ENCODE peak calls at places on chromosomes 4 and X, in five cellular contexts. One of them, this sample, is unnamed.

GRCh38 chr4:67465032-67465762 is 80.1 kb downstream of the CENPC start:
- DNase-seq in CMK: no peak
- DNase-seq in NCI-H1092 treated with DMSO at 0.1 percent for 48 hours: no peak
- DNase-seq in HT1080: peak
- DNase-seq in glomerular endothelial cell: no peak
- DNase-seq in this sample: no peak

GRCh38 chr4:158016511-158016910 is 156.3 kb downstream of the GASK1B start:
- DNase-seq in CMK: no peak
- DNase-seq in NCI-H1092 treated with DMSO at 0.1 percent for 48 hours: no peak
- DNase-seq in HT1080: peak
- DNase-seq in glomerular endothelial cell: no peak
- DNase-seq in this sample: peak

GRCh38 chr4:127214936-127215335 is 417.8 kb upstream of the INTU start:
- DNase-seq in CMK: no peak
- DNase-seq in NCI-H1092 treated with DMSO at 0.1 percent for 48 hours: no peak
- DNase-seq in HT1080: no peak
- DNase-seq in glomerular endothelial cell: no peak
- DNase-seq in this sample: no peak

GRCh38 chr4:110475881-110476818 is at the start of gene ENPEP:
- DNase-seq in CMK: no peak
- DNase-seq in NCI-H1092 treated with DMSO at 0.1 percent for 48 hours: no peak
- DNase-seq in HT1080: no peak
- DNase-seq in glomerular endothelial cell: no peak
- DNase-seq in this sample: no peak

GRCh38 chrX:130028196-130028595 is 45.8 kb downstream of the BCORL1 start:
- DNase-seq in CMK: peak
- DNase-seq in NCI-H1092 treated with DMSO at 0.1 percent for 48 hours: no peak
- DNase-seq in HT1080: no peak
- DNase-seq in glomerular endothelial cell: no peak
- DNase-seq in this sample: peak

GRCh38 chrX:42484233-42484632 is 293.7 kb downstream of the PPP1R2C start:
- DNase-seq in CMK: no peak
- DNase-seq in NCI-H1092 treated with DMSO at 0.1 percent for 48 hours: no peak
- DNase-seq in HT1080: no peak
- DNase-seq in glomerular endothelial cell: no peak
- DNase-seq in this sample: no peak

GRCh38 chr4:103778221-103778620 is 58.4 kb upstream of the TACR3 start:
- DNase-seq in CMK: no peak
- DNase-seq in NCI-H1092 treated with DMSO at 0.1 percent for 48 hours: no peak
- DNase-seq in HT1080: no peak
- DNase-seq in glomerular endothelial cell: no peak
- DNase-seq in this sample: no peak

GRCh38 chr4:89640620-89641366 is 196.2 kb downstream of the SNCA start:
- DNase-seq in CMK: no peak
- DNase-seq in NCI-H1092 treated with DMSO at 0.1 percent for 48 hours: no peak
- DNase-seq in HT1080: no peak
- DNase-seq in glomerular endothelial cell: no peak
- DNase-seq in this sample: no peak

GRCh38 chrX:134520860-134521390 is 61.0 kb downstream of the HPRT1 start:
- DNase-seq in CMK: no peak
- DNase-seq in NCI-H1092 treated with DMSO at 0.1 percent for 48 hours: peak
- DNase-seq in HT1080: peak
- DNase-seq in glomerular endothelial cell: no peak
- DNase-seq in this sample: peak

GRCh38 chr4:42627887-42628646 is 28.8 kb downstream of the ATP8A1 start:
- DNase-seq in CMK: no peak
- DNase-seq in NCI-H1092 treated with DMSO at 0.1 percent for 48 hours: peak
- DNase-seq in HT1080: no peak
- DNase-seq in glomerular endothelial cell: no peak
- DNase-seq in this sample: no peak

GRCh38 chrX:110440016-110440805 is 81.6 kb downstream of the RTL9 start:
- DNase-seq in CMK: no peak
- DNase-seq in NCI-H1092 treated with DMSO at 0.1 percent for 48 hours: no peak
- DNase-seq in HT1080: no peak
- DNase-seq in glomerular endothelial cell: no peak
- DNase-seq in this sample: no peak

GRCh38 chrX:150975655-150976390 is 7.3 kb upstream of the HMGB3 start:
- DNase-seq in CMK: no peak
- DNase-seq in NCI-H1092 treated with DMSO at 0.1 percent for 48 hours: no peak
- DNase-seq in HT1080: no peak
- DNase-seq in glomerular endothelial cell: no peak
- DNase-seq in this sample: no peak

GRCh38 chrX:154348114-154348531 is 26.3 kb downstream of the FLNA start:
- DNase-seq in CMK: no peak
- DNase-seq in NCI-H1092 treated with DMSO at 0.1 percent for 48 hours: no peak
- DNase-seq in HT1080: peak
- DNase-seq in glomerular endothelial cell: no peak
- DNase-seq in this sample: no peak

GRCh38 chr4:15130441-15130840 is 128.2 kb downstream of the CPEB2 start:
- DNase-seq in CMK: no peak
- DNase-seq in NCI-H1092 treated with DMSO at 0.1 percent for 48 hours: no peak
- DNase-seq in HT1080: peak
- DNase-seq in glomerular endothelial cell: no peak
- DNase-seq in this sample: peak

GRCh38 chr4:11724731-11725130 is 296.0 kb upstream of the HS3ST1 start:
- DNase-seq in CMK: no peak
- DNase-seq in NCI-H1092 treated with DMSO at 0.1 percent for 48 hours: no peak
- DNase-seq in HT1080: peak
- DNase-seq in glomerular endothelial cell: no peak
- DNase-seq in this sample: no peak

GRCh38 chr4:9812530-9813340 is 31.3 kb downstream of the DRD5 start:
- DNase-seq in CMK: no peak
- DNase-seq in NCI-H1092 treated with DMSO at 0.1 percent for 48 hours: no peak
- DNase-seq in HT1080: no peak
- DNase-seq in glomerular endothelial cell: no peak
- DNase-seq in this sample: no peak

GRCh38 chrX:136146614-136147319 is 566 bp upstream of the FHL1 start:
- DNase-seq in CMK: no peak
- DNase-seq in NCI-H1092 treated with DMSO at 0.1 percent for 48 hours: no peak
- DNase-seq in HT1080: no peak
- DNase-seq in glomerular endothelial cell: no peak
- DNase-seq in this sample: no peak

GRCh38 chrX:6732101-6732500 is 197.2 kb upstream of the VCX3A start:
- DNase-seq in CMK: no peak
- DNase-seq in NCI-H1092 treated with DMSO at 0.1 percent for 48 hours: no peak
- DNase-seq in HT1080: no peak
- DNase-seq in glomerular endothelial cell: no peak
- DNase-seq in this sample: no peak

GRCh38 chr4:180840142-180840541 is 1403.1 kb upstream of the TENM3 start:
- DNase-seq in CMK: no peak
- DNase-seq in NCI-H1092 treated with DMSO at 0.1 percent for 48 hours: no peak
- DNase-seq in HT1080: no peak
- DNase-seq in glomerular endothelial cell: no peak
- DNase-seq in this sample: no peak

GRCh38 chrX:40415675-40416074 is 165.1 kb upstream of the ATP6AP2 start:
- DNase-seq in CMK: no peak
- DNase-seq in NCI-H1092 treated with DMSO at 0.1 percent for 48 hours: peak
- DNase-seq in HT1080: no peak
- DNase-seq in glomerular endothelial cell: no peak
- DNase-seq in this sample: peak

GRCh38 chr4:16227462-16227868 is 1.2 kb upstream of the TAPT1 start:
- DNase-seq in CMK: no peak
- DNase-seq in NCI-H1092 treated with DMSO at 0.1 percent for 48 hours: no peak
- DNase-seq in HT1080: peak
- DNase-seq in glomerular endothelial cell: no peak
- DNase-seq in this sample: peak

GRCh38 chrX:15418041-15418706 is 34.0 kb upstream of the VEGFD start:
- DNase-seq in CMK: no peak
- DNase-seq in NCI-H1092 treated with DMSO at 0.1 percent for 48 hours: no peak
- DNase-seq in HT1080: no peak
- DNase-seq in glomerular endothelial cell: no peak
- DNase-seq in this sample: no peak

GRCh38 chrX:109732319-109732779 is 708 bp downstream of the ACSL4 start:
- DNase-seq in CMK: peak
- DNase-seq in NCI-H1092 treated with DMSO at 0.1 percent for 48 hours: peak
- DNase-seq in HT1080: peak
- DNase-seq in glomerular endothelial cell: no peak
- DNase-seq in this sample: peak

GRCh38 chrX:101485212-101486064 is at the start of gene ARMCX4:
- DNase-seq in CMK: no peak
- DNase-seq in NCI-H1092 treated with DMSO at 0.1 percent for 48 hours: peak
- DNase-seq in HT1080: peak
- DNase-seq in glomerular endothelial cell: no peak
- DNase-seq in this sample: peak

GRCh38 chr4:107473126-107473525 is 246.9 kb downstream of the PAPSS1 start:
- DNase-seq in CMK: no peak
- DNase-seq in NCI-H1092 treated with DMSO at 0.1 percent for 48 hours: no peak
- DNase-seq in HT1080: no peak
- DNase-seq in glomerular endothelial cell: no peak
- DNase-seq in this sample: no peak

GRCh38 chr4:165379662-165380061 is 854 bp downstream of the CPE start:
- DNase-seq in CMK: no peak
- DNase-seq in NCI-H1092 treated with DMSO at 0.1 percent for 48 hours: peak
- DNase-seq in HT1080: no peak
- DNase-seq in glomerular endothelial cell: no peak
- DNase-seq in this sample: no peak

GRCh38 chr4:80710748-80711451 is 319.6 kb upstream of the BMP3 start:
- DNase-seq in CMK: no peak
- DNase-seq in NCI-H1092 treated with DMSO at 0.1 percent for 48 hours: no peak
- DNase-seq in HT1080: no peak
- DNase-seq in glomerular endothelial cell: no peak
- DNase-seq in this sample: no peak

GRCh38 chrX:48753708-48754107 is 7.8 kb upstream of the GLOD5 start:
- DNase-seq in CMK: no peak
- DNase-seq in NCI-H1092 treated with DMSO at 0.1 percent for 48 hours: no peak
- DNase-seq in HT1080: no peak
- DNase-seq in glomerular endothelial cell: no peak
- DNase-seq in this sample: no peak

GRCh38 chr4:56215901-56216300 is 171.4 kb downstream of the AASDH start:
- DNase-seq in CMK: no peak
- DNase-seq in NCI-H1092 treated with DMSO at 0.1 percent for 48 hours: no peak
- DNase-seq in HT1080: peak
- DNase-seq in glomerular endothelial cell: no peak
- DNase-seq in this sample: peak

GRCh38 chrX:16772460-16772859 is 13.8 kb upstream of the TXLNG start:
- DNase-seq in CMK: no peak
- DNase-seq in NCI-H1092 treated with DMSO at 0.1 percent for 48 hours: no peak
- DNase-seq in HT1080: peak
- DNase-seq in glomerular endothelial cell: no peak
- DNase-seq in this sample: no peak

GRCh38 chrX:151754042-151754419 is 19.5 kb downstream of the CNGA2 start:
- DNase-seq in CMK: no peak
- DNase-seq in NCI-H1092 treated with DMSO at 0.1 percent for 48 hours: peak
- DNase-seq in HT1080: peak
- DNase-seq in glomerular endothelial cell: no peak
- DNase-seq in this sample: peak

GRCh38 chr4:30716671-30717207 is 3.4 kb upstream of the PCDH7 start:
- DNase-seq in CMK: no peak
- DNase-seq in NCI-H1092 treated with DMSO at 0.1 percent for 48 hours: peak
- DNase-seq in HT1080: no peak
- DNase-seq in glomerular endothelial cell: no peak
- DNase-seq in this sample: peak

GRCh38 chr4:27720010-27720766 is 859.5 kb downstream of the STIM2 start:
- DNase-seq in CMK: no peak
- DNase-seq in NCI-H1092 treated with DMSO at 0.1 percent for 48 hours: no peak
- DNase-seq in HT1080: no peak
- DNase-seq in glomerular endothelial cell: no peak
- DNase-seq in this sample: no peak

GRCh38 chrX:154485150-154486051 is 1.0 kb downstream of the UBL4A start:
- DNase-seq in CMK: no peak
- DNase-seq in NCI-H1092 treated with DMSO at 0.1 percent for 48 hours: peak
- DNase-seq in HT1080: no peak
- DNase-seq in glomerular endothelial cell: no peak
- DNase-seq in this sample: no peak

GRCh38 chr4:152534541-152535231 is 1.2 kb downstream of the FBXW7 start:
- DNase-seq in CMK: no peak
- DNase-seq in NCI-H1092 treated with DMSO at 0.1 percent for 48 hours: peak
- DNase-seq in HT1080: peak
- DNase-seq in glomerular endothelial cell: no peak
- DNase-seq in this sample: peak

GRCh38 chrX:119801253-119802221 is 10.1 kb upstream of the RPL39 start:
- DNase-seq in CMK: no peak
- DNase-seq in NCI-H1092 treated with DMSO at 0.1 percent for 48 hours: no peak
- DNase-seq in HT1080: no peak
- DNase-seq in glomerular endothelial cell: no peak
- DNase-seq in this sample: no peak

GRCh38 chrX:349196-349595 is 30.6 kb upstream of the GTPBP6 start:
- DNase-seq in CMK: no peak
- DNase-seq in NCI-H1092 treated with DMSO at 0.1 percent for 48 hours: no peak
- DNase-seq in HT1080: no peak
- DNase-seq in glomerular endothelial cell: no peak
- DNase-seq in this sample: no peak

GRCh38 chr4:81217794-81218193 is 2.8 kb upstream of the PRKG2 start:
- DNase-seq in CMK: no peak
- DNase-seq in NCI-H1092 treated with DMSO at 0.1 percent for 48 hours: no peak
- DNase-seq in HT1080: no peak
- DNase-seq in glomerular endothelial cell: no peak
- DNase-seq in this sample: no peak

GRCh38 chr4:125044886-125045285 is 269.9 kb upstream of the FAT4 start:
- DNase-seq in CMK: no peak
- DNase-seq in NCI-H1092 treated with DMSO at 0.1 percent for 48 hours: no peak
- DNase-seq in HT1080: no peak
- DNase-seq in glomerular endothelial cell: no peak
- DNase-seq in this sample: no peak